ENCODE peak calls at places on chromosomes 4 and X, in seven cellular contexts. X, P, G, K, I, A and S are unnamed samples. For H3K27me3, the result is how much of the 10 kb centered on the place peaks cover.

GRCh38 chrX:18674417-18674787 is 2.5 kb upstream of the RS1 start:
- DNase-seq in X (peak), P (peak), G (peak), K (no peak), I (peak), A (peak), S (no peak)

GRCh38 chr4:103915224-103915869 is 195.6 kb upstream of the TACR3 start:
- DNase-seq in X (peak), P (peak), G (peak), K (peak), I (peak), A (no peak), S (peak)

GRCh38 chrX:124086411-124086810 is 124.9 kb downstream of the STAG2 start:
- DNase-seq in X (no peak), P (no peak), G (no peak), K (no peak), I (no peak), A (no peak), S (no peak)

GRCh38 chr4:19104176-19104575 is 1082.6 kb upstream of the LCORL start:
- DNase-seq in X (no peak), P (no peak), G (no peak), K (no peak), I (no peak), A (no peak), S (no peak)

GRCh38 chrX:150935466-150935865 is 37.0 kb upstream of the CD99L2 start:
- DNase-seq in X (no peak), P (no peak), G (no peak), K (peak), I (no peak), A (no peak), S (peak)

GRCh38 chr4:140790765-140791164 is 34.6 kb upstream of the TBC1D9 start:
- DNase-seq in X (no peak), P (no peak), G (no peak), K (no peak), I (no peak), A (no peak), S (peak)

GRCh38 chrX:120753413-120754251 is 122.0 kb downstream of the CT47B1 start:
- DNase-seq in X (no peak), P (no peak), G (no peak), K (no peak), I (no peak), A (no peak), S (no peak)

GRCh38 chr4:48315728-48316630 is 25.4 kb upstream of the SLAIN2 start:
- DNase-seq in X (peak), P (peak), G (peak), K (peak), I (peak), A (peak), S (peak)

GRCh38 chr4:121736735-121737351 is 28.1 kb downstream of the SMIM43 start:
- DNase-seq in X (peak), P (peak), G (peak), K (peak), I (peak), A (peak), S (peak)

GRCh38 chr4:168848977-168849687 is 160.9 kb downstream of the CBR4 start:
- DNase-seq in X (peak), P (peak), G (no peak), K (peak), I (no peak), A (no peak), S (peak)

GRCh38 chrX:10615931-10616780 is 4.2 kb downstream of the MID1 start:
- DNase-seq in X (peak), P (peak), G (peak), K (peak), I (peak), A (no peak), S (no peak)

GRCh38 chrX:148204195-148204594 is 223.1 kb downstream of the FMR1NB start:
- DNase-seq in X (no peak), P (no peak), G (no peak), K (no peak), I (no peak), A (no peak), S (no peak)

GRCh38 chr4:116632269-116632668 is 453.1 kb downstream of the TRAM1L1 start:
- DNase-seq in X (no peak), P (no peak), G (no peak), K (no peak), I (no peak), A (no peak), S (no peak)

GRCh38 chrX:53435997-53436396 is 1.8 kb upstream of the HSD17B10 start:
- DNase-seq in X (peak), P (peak), G (peak), K (peak), I (peak), A (peak), S (peak)

GRCh38 chrX:110167952-110168451 is 149.9 kb downstream of the AMMECR1 start:
- DNase-seq in X (peak), P (peak), G (no peak), K (peak), I (peak), A (peak), S (peak)

GRCh38 chrX:87265518-87265917 is 252.1 kb upstream of the KLHL4 start:
- DNase-seq in X (no peak), P (no peak), G (no peak), K (no peak), I (no peak), A (no peak), S (peak)

GRCh38 chrX:155755706-155756337 is 125.3 kb upstream of the VAMP7 start:
- DNase-seq in X (no peak), P (no peak), G (no peak), K (no peak), I (no peak), A (no peak), S (no peak)

GRCh38 chr4:38509551-38509950 is 154.4 kb upstream of the KLF3 start:
- DNase-seq in X (no peak), P (no peak), G (no peak), K (no peak), I (no peak), A (no peak), S (no peak)

GRCh38 chrX:48957477-48957826 is at the start of gene OTUD5:
- DNase-seq in X (no peak), P (peak), G (peak), K (no peak), I (no peak), A (no peak), S (no peak)

GRCh38 chrX:38732866-38733265 is 68.4 kb upstream of the MID1IP1 start:
- DNase-seq in X (no peak), P (no peak), G (no peak), K (no peak), I (no peak), A (no peak), S (peak)

GRCh38 chrX:81232218-81232617 is 30.3 kb downstream of the SH3BGRL start:
- DNase-seq in X (no peak), P (no peak), G (no peak), K (no peak), I (no peak), A (no peak), S (no peak)

GRCh38 chr4:41880840-41881831 is 54.1 kb upstream of the TMEM33 start:
- DNase-seq in X (peak), P (peak), G (no peak), K (peak), I (no peak), A (no peak), S (no peak)

GRCh38 chr4:41432889-41433288 is 105.1 kb upstream of the LIMCH1 start:
- DNase-seq in X (peak), P (peak), G (no peak), K (peak), I (no peak), A (peak), S (peak)

GRCh38 chr4:130336585-130337217 is 1240.7 kb downstream of the C4orf33 start:
- DNase-seq in X (peak), P (peak), G (peak), K (peak), I (no peak), A (no peak), S (no peak)

GRCh38 chr4:101104264-101105052 is 242.9 kb downstream of the PPP3CA start:
- DNase-seq in X (no peak), P (no peak), G (no peak), K (no peak), I (no peak), A (no peak), S (no peak)

GRCh38 chr4:168737441-168738176 is 240.8 kb downstream of the PALLD start:
- DNase-seq in X (no peak), P (no peak), G (no peak), K (no peak), I (no peak), A (no peak), S (no peak)

GRCh38 chr4:119087656-119088055 is 48.0 kb upstream of the MYOZ2 start:
- DNase-seq in X (no peak), P (no peak), G (no peak), K (no peak), I (no peak), A (no peak), S (no peak)

GRCh38 chrX:140701480-140701879 is 8.1 kb upstream of the LINC00632 start:
- DNase-seq in X (no peak), P (peak), G (peak), K (peak), I (no peak), A (no peak), S (no peak)

DNA sequence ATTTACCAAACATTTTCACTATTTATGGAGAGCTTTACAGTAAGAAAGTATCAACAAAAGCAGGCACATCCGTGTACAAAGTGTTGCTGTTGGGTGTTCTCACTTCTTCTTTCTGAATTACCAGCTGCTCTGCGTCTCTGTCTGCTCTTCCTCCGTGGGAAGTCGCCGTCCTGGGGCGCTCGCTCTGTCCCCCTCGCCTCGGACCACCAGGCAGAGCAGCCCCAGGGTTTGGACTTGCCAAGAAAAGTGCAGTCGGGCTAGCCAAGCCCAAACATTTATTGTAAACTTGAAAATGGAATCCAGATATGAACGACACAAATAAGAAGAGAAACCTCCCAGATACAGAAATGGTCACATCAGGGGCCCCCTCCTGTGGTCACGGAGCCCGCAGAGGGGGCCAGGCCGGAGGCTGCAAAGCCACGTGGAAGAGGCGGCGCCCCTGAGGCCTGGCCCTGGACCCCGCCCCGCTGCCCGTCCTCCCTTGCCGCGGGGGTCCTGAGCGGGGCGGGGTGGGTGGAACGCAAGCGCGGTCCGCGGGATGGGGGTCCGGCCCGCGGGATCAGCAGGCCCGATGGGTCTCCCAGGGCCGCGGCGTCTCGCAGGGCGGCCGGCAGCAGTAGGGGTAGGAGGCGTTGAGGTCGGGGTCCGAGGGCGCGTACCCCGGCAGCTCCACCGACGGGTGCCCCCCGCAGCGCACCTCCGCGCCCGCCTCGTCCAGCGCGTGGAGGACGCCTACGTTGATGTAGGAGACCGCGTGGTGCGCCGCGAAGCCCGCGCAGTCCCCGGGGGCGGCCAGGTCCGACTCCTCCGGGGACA is 1.5 kb downstream of the TMEM271 start:
- DNase-seq in X (no peak), P (peak), G (no peak), K (no peak), I (no peak), A (no peak), S (no peak)
- H3K27me3 ChIP-seq in X (half or more), P (half or more), G (half or more), K (under half), I (under half), A (half or more), S (under half)

DNA sequence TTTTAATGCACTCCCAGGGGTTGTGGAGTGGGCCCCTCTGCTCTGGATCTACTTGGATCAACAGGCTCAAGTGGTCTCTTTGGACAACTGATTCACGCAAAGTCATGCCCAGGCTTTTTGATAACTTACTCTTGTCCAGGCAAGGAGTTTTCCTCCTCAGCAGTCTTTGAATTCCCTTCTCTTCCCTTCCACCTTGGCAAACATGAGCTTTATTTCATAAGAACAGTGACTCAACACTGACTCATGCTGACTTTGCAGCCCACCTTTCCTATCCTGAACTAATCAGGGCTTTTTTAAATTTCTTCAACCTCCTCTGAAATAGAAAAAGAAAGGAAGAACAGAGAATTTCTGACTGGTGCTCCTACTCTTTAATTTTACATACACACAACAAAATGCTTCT is 132.1 kb upstream of the LDB2 start:
- DNase-seq in X (no peak), P (no peak), G (peak), K (peak), I (no peak), A (no peak), S (peak)
- H3K4me3 ChIP-seq in X (no peak), P (no peak), G (no peak), K (peak), I (no peak), A (no peak), S (no peak)

DNA sequence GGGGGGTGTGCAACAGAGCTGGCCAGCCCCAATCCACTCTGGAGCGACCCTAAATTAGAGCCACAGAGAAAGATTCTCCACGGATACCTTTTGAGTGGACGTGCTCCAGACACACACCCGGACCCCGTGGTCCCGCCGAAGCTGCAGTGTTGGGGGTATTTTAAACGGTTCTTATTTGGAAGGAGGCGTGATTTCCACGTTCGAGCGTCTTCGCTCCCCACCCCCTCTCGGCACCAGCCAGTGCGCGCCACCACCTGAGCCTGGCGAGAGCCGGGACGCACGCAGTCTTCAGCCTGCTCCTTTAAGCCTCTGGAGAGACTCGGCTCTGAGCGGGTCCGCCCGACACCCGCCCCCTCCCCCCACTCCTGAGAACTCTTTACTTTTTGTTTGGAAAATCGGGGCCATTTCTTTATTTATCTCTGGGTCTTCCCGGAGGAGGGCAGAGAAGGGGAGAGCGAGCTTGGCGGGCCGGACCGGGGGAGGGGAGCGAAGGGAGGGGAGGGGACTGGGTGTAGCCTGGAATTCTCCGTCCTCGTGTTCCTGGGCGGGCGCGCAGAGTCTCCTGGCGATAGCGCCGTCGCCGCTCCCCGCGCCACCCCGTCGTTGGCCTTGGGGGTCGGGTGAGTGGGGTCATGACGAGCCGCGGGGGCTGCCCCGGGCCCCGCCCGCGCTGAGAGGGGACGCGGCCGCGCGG is 660 bp upstream of the PTCHD1 start:
- DNase-seq in X (peak), P (peak), G (peak), K (no peak), I (no peak), A (no peak), S (no peak)
- TF ChIP-seq EZH2 in X (no peak), P (no peak), G (peak), K (no peak), I (no peak), A (no peak), S (peak)

DNA sequence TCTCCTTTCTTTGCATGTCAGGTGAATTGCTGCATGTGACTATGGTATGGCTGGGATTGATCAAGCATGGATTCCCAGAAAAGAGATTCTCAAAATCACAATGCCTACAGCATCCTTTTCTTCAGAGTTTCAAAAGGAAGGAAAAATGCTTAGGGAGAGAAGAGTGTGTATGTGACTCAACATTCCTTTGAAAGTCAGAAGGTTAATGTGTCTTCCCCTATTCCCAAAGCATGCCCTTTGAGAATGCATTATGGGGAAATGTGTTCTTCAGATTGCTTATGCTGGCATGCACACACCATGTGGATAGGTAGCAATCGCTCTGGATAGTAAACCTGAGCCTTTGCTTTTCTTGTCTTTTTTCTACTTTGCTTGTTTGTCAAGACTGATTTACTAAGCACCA is 78.5 kb downstream of the ELOVL6 start:
- DNase-seq in X (no peak), P (no peak), G (no peak), K (peak), I (no peak), A (peak), S (peak)
- H3K27me3 ChIP-seq in X (under half), P (under half), G (under half), K (under half), I (under half), A (under half), S (under half)

GRCh38 chrX:840556-840955 is 210.0 kb downstream of the SHOX start:
- DNase-seq in X (no peak), P (no peak), G (no peak), K (no peak), I (no peak), A (no peak), S (no peak)
- H3K4me3 ChIP-seq in X (no peak), P (no peak), G (no peak), K (no peak), I (no peak), A (no peak), S (no peak)

DNA sequence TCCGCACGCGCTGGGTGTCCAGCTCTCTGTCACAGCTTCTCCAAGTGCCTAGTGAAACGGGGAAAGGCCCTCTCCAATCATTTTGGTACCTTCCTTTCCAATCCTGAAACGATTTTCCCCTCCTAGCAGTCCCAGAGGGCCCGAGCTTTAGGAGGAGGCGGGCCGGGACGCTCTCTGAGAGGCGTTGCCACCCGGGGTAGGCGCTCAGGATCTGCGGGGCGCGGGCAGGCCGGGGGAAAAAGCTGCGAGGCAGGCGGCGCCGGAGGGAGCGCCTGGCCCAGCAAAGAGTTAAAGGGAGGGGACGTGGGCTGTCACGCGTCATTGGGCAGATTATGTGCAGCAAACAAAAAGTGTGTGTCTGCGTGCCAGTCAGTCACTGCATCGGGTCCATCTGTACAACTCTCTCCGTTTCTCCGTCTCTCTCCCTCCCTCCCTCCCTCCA is at the start of gene PRDM8:
- DNase-seq in X (peak), P (peak), G (no peak), K (peak), I (no peak), A (no peak), S (no peak)
- TF ChIP-seq EZH2 in X (no peak), P (peak), G (no peak), K (no peak), I (no peak), A (no peak), S (no peak)

DNA sequence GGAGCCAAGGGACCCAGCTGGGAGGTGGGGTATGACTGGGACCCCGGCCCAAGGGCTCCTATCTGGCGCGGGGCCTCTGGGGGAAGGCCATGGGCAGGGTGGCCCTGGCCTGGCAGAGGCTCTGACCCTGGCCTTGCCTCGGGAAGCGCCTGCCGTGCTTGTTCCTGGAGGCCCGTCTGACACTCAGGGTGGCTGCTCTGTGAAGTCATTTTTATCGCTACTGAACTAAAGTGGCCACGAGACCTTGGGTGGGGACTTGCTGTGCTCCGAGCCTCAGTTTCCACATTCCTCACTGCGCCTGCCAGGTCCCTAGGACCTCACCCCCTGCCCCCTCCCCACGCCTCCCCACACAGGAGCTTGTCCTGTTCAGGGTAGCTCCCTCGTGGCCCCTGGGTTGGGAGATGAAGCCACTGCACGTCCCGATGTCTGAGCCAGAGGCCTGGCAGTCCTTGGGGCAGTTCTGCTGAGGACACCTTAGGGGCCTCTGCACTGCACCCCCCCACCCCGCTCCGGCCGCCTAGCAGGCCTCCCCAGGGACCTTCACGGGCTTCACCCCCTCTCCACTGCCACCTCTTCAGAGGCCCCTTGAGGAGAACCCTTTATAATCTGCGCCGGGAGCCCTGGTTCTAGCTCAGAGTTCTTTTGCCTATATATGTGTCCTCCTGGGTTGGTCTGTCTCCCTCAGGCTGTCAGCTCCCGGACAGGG is 639 bp upstream of the SORCS2 start:
- DNase-seq in X (no peak), P (no peak), G (no peak), K (no peak), I (no peak), A (no peak), S (no peak)
- H3K27me3 ChIP-seq in X (half or more), P (under half), G (half or more), K (under half), I (under half), A (under half), S (under half)